ENCODE peak calls at places on chromosomes 16 and 17, in seven cellular contexts. One of them, this sample, is unnamed.

GRCh38 chr17:74865504-74866197 is 6.0 kb upstream of the GRIN2C start:
- DNase-seq in GM20000: no peak
- DNase-seq in foreskin fibroblast: no peak
- DNase-seq in CD4-positive, alpha-beta T cell: no peak
- DNase-seq in sigmoid colon: no peak
- DNase-seq in AG10803: no peak
- DNase-seq in dorsolateral prefrontal cortex: no peak
- DNase-seq in this sample: no peak

GRCh38 chr16:66263168-66263972 is 103.1 kb upstream of the CDH5 start:
- DNase-seq in GM20000: no peak
- DNase-seq in foreskin fibroblast: no peak
- DNase-seq in CD4-positive, alpha-beta T cell: no peak
- DNase-seq in sigmoid colon: no peak
- DNase-seq in AG10803: no peak
- DNase-seq in dorsolateral prefrontal cortex: no peak
- DNase-seq in this sample: no peak

GRCh38 chr17:4693416-4693815 is 10.5 kb downstream of the PELP1 start:
- DNase-seq in GM20000: no peak
- DNase-seq in foreskin fibroblast: no peak
- DNase-seq in CD4-positive, alpha-beta T cell: no peak
- DNase-seq in sigmoid colon: peak
- DNase-seq in AG10803: no peak
- DNase-seq in dorsolateral prefrontal cortex: no peak
- DNase-seq in this sample: no peak

GRCh38 chr16:74774223-74775139 is at the start of gene FA2H:
- DNase-seq in GM20000: peak
- DNase-seq in foreskin fibroblast: peak
- DNase-seq in CD4-positive, alpha-beta T cell: peak
- DNase-seq in sigmoid colon: peak
- DNase-seq in AG10803: no peak
- DNase-seq in dorsolateral prefrontal cortex: peak
- DNase-seq in this sample: peak

GRCh38 chr17:29120439-29120838 is 59.8 kb downstream of the MYO18A start:
- DNase-seq in GM20000: no peak
- DNase-seq in foreskin fibroblast: no peak
- DNase-seq in CD4-positive, alpha-beta T cell: no peak
- DNase-seq in sigmoid colon: no peak
- DNase-seq in AG10803: no peak
- DNase-seq in dorsolateral prefrontal cortex: no peak
- DNase-seq in this sample: no peak

GRCh38 chr17:70804161-70804560 is 634.8 kb downstream of the KCNJ2 start:
- DNase-seq in GM20000: no peak
- DNase-seq in foreskin fibroblast: peak
- DNase-seq in CD4-positive, alpha-beta T cell: no peak
- DNase-seq in sigmoid colon: no peak
- DNase-seq in AG10803: peak
- DNase-seq in dorsolateral prefrontal cortex: no peak
- DNase-seq in this sample: no peak

GRCh38 chr16:29815032-29815721 is 775 bp upstream of the PAGR1 start:
- DNase-seq in GM20000: no peak
- DNase-seq in foreskin fibroblast: no peak
- DNase-seq in CD4-positive, alpha-beta T cell: peak
- DNase-seq in sigmoid colon: peak
- DNase-seq in AG10803: no peak
- DNase-seq in dorsolateral prefrontal cortex: no peak
- DNase-seq in this sample: no peak

GRCh38 chr16:1318268-1318545 is 8.8 kb downstream of the UBE2I start:
- DNase-seq in GM20000: no peak
- DNase-seq in foreskin fibroblast: no peak
- DNase-seq in CD4-positive, alpha-beta T cell: no peak
- DNase-seq in sigmoid colon: no peak
- DNase-seq in AG10803: no peak
- DNase-seq in dorsolateral prefrontal cortex: no peak
- DNase-seq in this sample: no peak

GRCh38 chr17:81494984-81495383 is 17.6 kb downstream of the ACTG1 start:
- DNase-seq in GM20000: no peak
- DNase-seq in foreskin fibroblast: no peak
- DNase-seq in CD4-positive, alpha-beta T cell: no peak
- DNase-seq in sigmoid colon: no peak
- DNase-seq in AG10803: no peak
- DNase-seq in dorsolateral prefrontal cortex: peak
- DNase-seq in this sample: no peak

GRCh38 chr16:9270424-9270823 is 179.0 kb downstream of the HAPSTR1 start:
- DNase-seq in GM20000: no peak
- DNase-seq in foreskin fibroblast: no peak
- DNase-seq in CD4-positive, alpha-beta T cell: no peak
- DNase-seq in sigmoid colon: no peak
- DNase-seq in AG10803: no peak
- DNase-seq in dorsolateral prefrontal cortex: no peak
- DNase-seq in this sample: no peak

GRCh38 chr16:4200000-4200780 is 41.7 kb downstream of the SRL start:
- DNase-seq in GM20000: peak
- DNase-seq in foreskin fibroblast: peak
- DNase-seq in CD4-positive, alpha-beta T cell: peak
- DNase-seq in sigmoid colon: peak
- DNase-seq in AG10803: peak
- DNase-seq in dorsolateral prefrontal cortex: no peak
- DNase-seq in this sample: no peak

GRCh38 chr16:89193021-89193575 is 7.2 kb downstream of the SLC22A31 start:
- DNase-seq in GM20000: peak
- DNase-seq in foreskin fibroblast: peak
- DNase-seq in CD4-positive, alpha-beta T cell: peak
- DNase-seq in sigmoid colon: no peak
- DNase-seq in AG10803: peak
- DNase-seq in dorsolateral prefrontal cortex: no peak
- DNase-seq in this sample: peak

GRCh38 chr16:81873843-81874752 is 95.0 kb downstream of the PLCG2 start:
- DNase-seq in GM20000: peak
- DNase-seq in foreskin fibroblast: peak
- DNase-seq in CD4-positive, alpha-beta T cell: peak
- DNase-seq in sigmoid colon: no peak
- DNase-seq in AG10803: peak
- DNase-seq in dorsolateral prefrontal cortex: no peak
- DNase-seq in this sample: peak

GRCh38 chr16:28110977-28111376 is 47.5 kb upstream of the GSG1L start:
- DNase-seq in GM20000: no peak
- DNase-seq in foreskin fibroblast: no peak
- DNase-seq in CD4-positive, alpha-beta T cell: no peak
- DNase-seq in sigmoid colon: no peak
- DNase-seq in AG10803: no peak
- DNase-seq in dorsolateral prefrontal cortex: no peak
- DNase-seq in this sample: no peak

GRCh38 chr17:33927732-33928133 is 327.4 kb upstream of the CCL2 start:
- DNase-seq in GM20000: peak
- DNase-seq in foreskin fibroblast: no peak
- DNase-seq in CD4-positive, alpha-beta T cell: no peak
- DNase-seq in sigmoid colon: no peak
- DNase-seq in AG10803: no peak
- DNase-seq in dorsolateral prefrontal cortex: no peak
- DNase-seq in this sample: peak

GRCh38 chr16:81650982-81651562 is 128.0 kb upstream of the PLCG2 start:
- DNase-seq in GM20000: no peak
- DNase-seq in foreskin fibroblast: no peak
- DNase-seq in CD4-positive, alpha-beta T cell: no peak
- DNase-seq in sigmoid colon: peak
- DNase-seq in AG10803: no peak
- DNase-seq in dorsolateral prefrontal cortex: no peak
- DNase-seq in this sample: no peak

GRCh38 chr16:754208-755097 is 6.1 kb upstream of the MSLN start:
- DNase-seq in GM20000: no peak
- DNase-seq in foreskin fibroblast: no peak
- DNase-seq in CD4-positive, alpha-beta T cell: no peak
- DNase-seq in sigmoid colon: no peak
- DNase-seq in AG10803: no peak
- DNase-seq in dorsolateral prefrontal cortex: no peak
- DNase-seq in this sample: no peak

GRCh38 chr17:7383742-7384488 is 3.0 kb downstream of the TNK1 start:
- DNase-seq in GM20000: peak
- DNase-seq in foreskin fibroblast: no peak
- DNase-seq in CD4-positive, alpha-beta T cell: peak
- DNase-seq in sigmoid colon: peak
- DNase-seq in AG10803: no peak
- DNase-seq in dorsolateral prefrontal cortex: peak
- DNase-seq in this sample: peak

GRCh38 chr16:2473999-2474876 is 689 bp upstream of the TBC1D24 start:
- DNase-seq in GM20000: peak
- DNase-seq in foreskin fibroblast: peak
- DNase-seq in CD4-positive, alpha-beta T cell: peak
- DNase-seq in sigmoid colon: no peak
- DNase-seq in AG10803: peak
- DNase-seq in dorsolateral prefrontal cortex: no peak
- DNase-seq in this sample: peak

GRCh38 chr16:85557083-85557975 is 55.8 kb upstream of the GSE1 start:
- DNase-seq in GM20000: peak
- DNase-seq in foreskin fibroblast: no peak
- DNase-seq in CD4-positive, alpha-beta T cell: no peak
- DNase-seq in sigmoid colon: no peak
- DNase-seq in AG10803: no peak
- DNase-seq in dorsolateral prefrontal cortex: no peak
- DNase-seq in this sample: no peak
- TF ChIP-seq CTCF in GM20000: no peak
- TF ChIP-seq CTCF in foreskin fibroblast: no peak
- TF ChIP-seq CTCF in CD4-positive, alpha-beta T cell: no peak
- TF ChIP-seq CTCF in sigmoid colon: no peak
- TF ChIP-seq CTCF in AG10803: peak
- TF ChIP-seq CTCF in dorsolateral prefrontal cortex: no peak
- TF ChIP-seq CTCF in this sample: no peak

DNA sequence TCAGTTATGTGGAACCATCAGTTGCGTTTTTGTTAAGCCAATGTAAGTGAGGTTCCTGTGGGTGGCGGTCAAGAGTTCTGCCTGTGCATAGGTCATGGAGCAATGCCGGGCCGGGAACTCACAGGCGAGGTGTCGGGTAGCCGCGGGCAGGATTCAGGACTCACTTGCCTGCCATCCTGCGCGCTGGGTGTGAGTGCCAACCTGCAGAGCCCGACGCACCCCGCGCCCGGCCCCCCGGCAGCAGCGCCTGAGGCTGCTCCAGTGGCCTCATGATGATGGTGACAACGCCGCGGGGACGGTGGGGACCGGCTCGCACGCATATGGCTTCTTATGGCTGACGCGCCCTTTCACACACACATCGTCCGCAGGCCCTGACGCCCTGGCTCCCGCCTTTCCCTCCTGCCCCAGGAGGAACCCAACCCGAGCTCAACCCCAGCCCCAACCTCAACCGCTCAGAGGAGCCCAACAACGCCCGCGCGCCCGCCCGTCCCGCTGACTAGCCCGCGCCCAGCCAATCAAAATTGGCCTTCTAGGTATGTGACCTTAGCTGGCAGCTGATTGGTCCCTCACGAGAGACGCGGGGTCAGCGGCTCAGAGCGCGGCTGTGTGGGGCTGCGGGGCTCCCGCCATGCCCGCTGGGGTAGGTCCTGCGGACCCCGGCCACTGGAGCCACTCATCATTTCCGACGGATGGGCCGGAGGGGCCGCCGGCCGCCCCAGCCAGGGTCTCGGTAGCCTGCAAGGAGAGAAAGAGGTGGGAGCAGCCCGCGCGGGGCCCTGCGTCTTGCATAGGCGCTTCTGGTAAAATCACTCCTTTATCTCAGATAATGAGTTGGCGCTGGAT is at the start of gene C16orf95:
- DNase-seq in GM20000: peak
- DNase-seq in foreskin fibroblast: peak
- DNase-seq in CD4-positive, alpha-beta T cell: peak
- DNase-seq in sigmoid colon: peak
- DNase-seq in AG10803: peak
- DNase-seq in dorsolateral prefrontal cortex: peak
- DNase-seq in this sample: peak
- TF ChIP-seq CTCF in GM20000: peak
- TF ChIP-seq CTCF in foreskin fibroblast: peak
- TF ChIP-seq CTCF in CD4-positive, alpha-beta T cell: peak
- TF ChIP-seq CTCF in sigmoid colon: peak
- TF ChIP-seq CTCF in AG10803: peak
- TF ChIP-seq CTCF in dorsolateral prefrontal cortex: peak
- TF ChIP-seq CTCF in this sample: peak

DNA sequence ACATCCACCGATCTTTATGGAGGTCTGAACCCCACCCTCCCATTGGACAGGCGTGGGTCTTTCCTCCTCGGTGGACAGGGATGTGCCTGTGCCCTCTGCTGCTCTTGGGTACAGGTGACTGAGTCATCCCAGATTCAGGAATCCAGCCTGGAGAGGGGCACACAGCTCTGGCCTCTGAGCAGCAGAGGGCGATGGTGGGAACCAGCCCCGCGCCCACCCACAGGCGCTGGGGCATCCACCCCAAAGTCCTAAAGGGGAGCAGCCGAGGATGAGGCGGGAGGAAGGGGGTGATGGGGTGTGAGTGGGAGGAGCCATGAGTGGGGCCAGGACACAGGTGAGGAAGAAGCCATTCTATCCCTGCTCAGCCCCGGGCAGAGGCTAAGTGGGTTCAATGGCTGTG is 35.0 kb downstream of the ENGASE start:
- DNase-seq in GM20000: no peak
- DNase-seq in foreskin fibroblast: no peak
- DNase-seq in CD4-positive, alpha-beta T cell: no peak
- DNase-seq in sigmoid colon: no peak
- DNase-seq in AG10803: no peak
- DNase-seq in dorsolateral prefrontal cortex: no peak
- DNase-seq in this sample: no peak
- TF ChIP-seq CTCF in GM20000: no peak
- TF ChIP-seq CTCF in foreskin fibroblast: no peak
- TF ChIP-seq CTCF in CD4-positive, alpha-beta T cell: no peak
- TF ChIP-seq CTCF in sigmoid colon: no peak
- TF ChIP-seq CTCF in AG10803: peak
- TF ChIP-seq CTCF in dorsolateral prefrontal cortex: no peak
- TF ChIP-seq CTCF in this sample: no peak

GRCh38 chr17:42117397-42118125 is 3.6 kb downstream of the KAT2A start:
- DNase-seq in GM20000: no peak
- DNase-seq in foreskin fibroblast: no peak
- DNase-seq in CD4-positive, alpha-beta T cell: no peak
- DNase-seq in sigmoid colon: no peak
- DNase-seq in AG10803: no peak
- DNase-seq in dorsolateral prefrontal cortex: no peak
- DNase-seq in this sample: no peak

GRCh38 chr17:42118126-42118510 is 3.0 kb downstream of the KAT2A start:
- DNase-seq in GM20000: no peak
- DNase-seq in foreskin fibroblast: no peak
- DNase-seq in CD4-positive, alpha-beta T cell: no peak
- DNase-seq in sigmoid colon: no peak
- DNase-seq in AG10803: no peak
- DNase-seq in dorsolateral prefrontal cortex: no peak
- DNase-seq in this sample: no peak

GRCh38 chr17:42119301-42119700 is 1.9 kb downstream of the KAT2A start:
- DNase-seq in GM20000: no peak
- DNase-seq in foreskin fibroblast: no peak
- DNase-seq in CD4-positive, alpha-beta T cell: no peak
- DNase-seq in sigmoid colon: no peak
- DNase-seq in AG10803: no peak
- DNase-seq in dorsolateral prefrontal cortex: no peak
- DNase-seq in this sample: no peak

GRCh38 chr17:42116705-42117396 is 4.3 kb downstream of the KAT2A start:
- DNase-seq in GM20000: peak
- DNase-seq in foreskin fibroblast: peak
- DNase-seq in CD4-positive, alpha-beta T cell: peak
- DNase-seq in sigmoid colon: peak
- DNase-seq in AG10803: peak
- DNase-seq in dorsolateral prefrontal cortex: peak
- DNase-seq in this sample: peak

DNA sequence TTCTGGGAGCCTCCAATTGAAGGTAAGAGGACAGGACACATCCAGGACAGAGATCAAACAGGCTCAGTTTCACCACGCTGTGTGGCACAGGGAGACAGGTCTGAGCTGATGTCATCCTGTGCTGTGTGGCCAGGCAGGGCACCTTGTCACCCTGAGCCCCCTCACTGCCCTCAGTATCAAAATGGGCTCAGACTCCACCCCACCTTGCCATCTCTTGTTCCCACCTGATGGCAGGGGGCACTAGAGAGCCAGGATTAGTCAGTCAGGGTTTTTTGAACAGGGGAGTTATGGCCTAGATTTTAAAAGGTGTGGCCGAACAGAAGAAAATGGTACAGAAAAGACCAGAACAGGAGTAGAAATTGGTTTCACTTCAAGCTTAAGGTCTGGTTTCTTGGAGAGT is 2.6 kb downstream of the KAT2A start:
- DNase-seq in GM20000: peak
- DNase-seq in foreskin fibroblast: no peak
- DNase-seq in CD4-positive, alpha-beta T cell: peak
- DNase-seq in sigmoid colon: no peak
- DNase-seq in AG10803: no peak
- DNase-seq in dorsolateral prefrontal cortex: no peak
- DNase-seq in this sample: peak
- TF ChIP-seq CTCF in GM20000: no peak
- TF ChIP-seq CTCF in foreskin fibroblast: peak
- TF ChIP-seq CTCF in CD4-positive, alpha-beta T cell: peak
- TF ChIP-seq CTCF in sigmoid colon: no peak
- TF ChIP-seq CTCF in AG10803: peak
- TF ChIP-seq CTCF in dorsolateral prefrontal cortex: peak
- TF ChIP-seq CTCF in this sample: peak

This sample was measured in GM13976.